ENCODE peak calls at places on chromosome 22, in eight cellular contexts. F is neural crest cell, Z is RWPE1, T is adipocyte, K is COR-L47, W is fibroblast of the conjunctiva, R is fibroblast of mammary gland, A is transverse colon. D is an unnamed sample.

GRCh38 chr22:35592418-35592967 is 24.6 kb downstream of the MB start:
- DNase-seq in F (no peak), Z (no peak), T (no peak), K (no peak), W (no peak), R (no peak), A (no peak), D (no peak)

GRCh38 chr22:36911887-36912661 is 1.4 kb upstream of the CSF2RB start:
- DNase-seq in F (no peak), Z (no peak), T (peak), K (no peak), W (no peak), R (no peak), A (no peak), D (no peak)

GRCh38 chr22:36387914-36388864 is at the start of gene MYH9:
- DNase-seq in F (peak), Z (peak), T (peak), K (peak), W (peak), R (peak), A (peak), D (peak)

GRCh38 chr22:30390974-30391691 is 3.9 kb upstream of the RNF215 start:
- DNase-seq in F (peak), Z (peak), T (peak), K (peak), W (peak), R (peak), A (peak), D (peak)

GRCh38 chr22:42461511-42461910 is 29.3 kb upstream of the NFAM1 start:
- DNase-seq in F (no peak), Z (no peak), T (no peak), K (peak), W (no peak), R (no peak), A (no peak), D (no peak)

GRCh38 chr22:19732403-19733113 is 9.2 kb downstream of the GP1BB start:
- DNase-seq in F (no peak), Z (no peak), T (no peak), K (no peak), W (no peak), R (no peak), A (no peak), D (no peak)

GRCh38 chr22:31586137-31586920 is 75.7 kb downstream of the PISD start:
- DNase-seq in F (no peak), Z (no peak), T (peak), K (no peak), W (peak), R (peak), A (no peak), D (no peak)

GRCh38 chr22:28351585-28351984 is 328.1 kb downstream of the TTC28 start:
- DNase-seq in F (no peak), Z (no peak), T (no peak), K (peak), W (no peak), R (no peak), A (no peak), D (no peak)

GRCh38 chr22:27583930-27584329 is 217.6 kb downstream of the MN1 start:
- DNase-seq in F (no peak), Z (no peak), T (no peak), K (peak), W (no peak), R (no peak), A (no peak), D (no peak)

GRCh38 chr22:49693416-49693815 is 134.3 kb downstream of the BRD1 start:
- DNase-seq in F (no peak), Z (no peak), T (no peak), K (no peak), W (no peak), R (no peak), A (no peak), D (no peak)

GRCh38 chr22:18056161-18056666 is 21.6 kb upstream of the PEX26 start:
- DNase-seq in F (no peak), Z (no peak), T (peak), K (no peak), W (peak), R (peak), A (peak), D (peak)

GRCh38 chr22:29461263-29461662 is 18.8 kb upstream of the NEFH start:
- DNase-seq in F (no peak), Z (no peak), T (no peak), K (no peak), W (no peak), R (no peak), A (no peak), D (no peak)

GRCh38 chr22:49535527-49536125 is 292.0 kb downstream of the BRD1 start:
- DNase-seq in F (no peak), Z (no peak), T (no peak), K (no peak), W (no peak), R (no peak), A (no peak), D (no peak)

GRCh38 chr22:45311033-45311531 is 1.3 kb downstream of the FAM118A start:
- DNase-seq in F (no peak), Z (no peak), T (no peak), K (no peak), W (no peak), R (no peak), A (no peak), D (no peak)

GRCh38 chr22:34105461-34106062 is 185.3 kb upstream of the LARGE1 start:
- DNase-seq in F (peak), Z (no peak), T (peak), K (no peak), W (no peak), R (peak), A (peak), D (no peak)

GRCh38 chr22:19473578-19473977 is 5.4 kb downstream of the UFD1 start:
- DNase-seq in F (no peak), Z (no peak), T (no peak), K (no peak), W (no peak), R (peak), A (no peak), D (no peak)

GRCh38 chr22:37843746-37844089 is 416 bp downstream of the ANKRD54 start:
- DNase-seq in F (no peak), Z (peak), T (peak), K (no peak), W (no peak), R (no peak), A (peak), D (no peak)

GRCh38 chr22:30223303-30223702 is 23.3 kb downstream of the LIF start:
- DNase-seq in F (no peak), Z (no peak), T (no peak), K (no peak), W (no peak), R (no peak), A (no peak), D (no peak)

GRCh38 chr22:41347066-41347859 is 34.5 kb upstream of the TEF start:
- DNase-seq in F (no peak), Z (no peak), T (no peak), K (no peak), W (no peak), R (no peak), A (no peak), D (no peak)

GRCh38 chr22:50467773-50468440 is 6.9 kb downstream of the SBF1 start:
- DNase-seq in F (no peak), Z (no peak), T (no peak), K (no peak), W (no peak), R (no peak), A (no peak), D (no peak)

GRCh38 chr22:35128637-35129036 is 62.7 kb downstream of the ISX start:
- DNase-seq in F (no peak), Z (no peak), T (no peak), K (no peak), W (no peak), R (no peak), A (no peak), D (no peak)

GRCh38 chr22:25817092-25817943 is 75.3 kb downstream of the MYO18B start:
- DNase-seq in F (no peak), Z (no peak), T (no peak), K (no peak), W (no peak), R (no peak), A (no peak), D (no peak)

GRCh38 chr22:26887456-26887855 is 230.1 kb downstream of the MIAT start:
- DNase-seq in F (no peak), Z (peak), T (peak), K (no peak), W (peak), R (peak), A (no peak), D (no peak)

GRCh38 chr22:31229402-31230140 is 17.5 kb downstream of the LIMK2 start:
- DNase-seq in F (no peak), Z (no peak), T (peak), K (peak), W (no peak), R (peak), A (peak), D (peak)

GRCh38 chr22:44710474-44711235 is 8.7 kb downstream of the PRR5 start:
- DNase-seq in F (no peak), Z (no peak), T (no peak), K (no peak), W (no peak), R (no peak), A (peak), D (no peak)

GRCh38 chr22:38312261-38312800 is 4.9 kb downstream of the CSNK1E start:
- DNase-seq in F (no peak), Z (no peak), T (peak), K (no peak), W (no peak), R (peak), A (no peak), D (no peak)

GRCh38 chr22:20503816-20504215 is 3.6 kb upstream of the MED15 start:
- DNase-seq in F (no peak), Z (no peak), T (no peak), K (no peak), W (no peak), R (no peak), A (peak), D (no peak)

GRCh38 chr22:27110985-27111451 is 453.6 kb downstream of the MIAT start:
- DNase-seq in F (no peak), Z (no peak), T (no peak), K (no peak), W (no peak), R (no peak), A (no peak), D (peak)

GRCh38 chr22:49825944-49826602 is 1.6 kb downstream of the BRD1 start:
- DNase-seq in F (no peak), Z (no peak), T (peak), K (no peak), W (no peak), R (peak), A (peak), D (no peak)

GRCh38 chr22:44638966-44639739 is 62.9 kb upstream of the PRR5 start:
- DNase-seq in F (no peak), Z (no peak), T (peak), K (no peak), W (peak), R (peak), A (no peak), D (peak)

GRCh38 chr22:46043339-46043738 is 66.4 kb upstream of the WNT7B start:
- DNase-seq in F (no peak), Z (no peak), T (no peak), K (no peak), W (no peak), R (peak), A (no peak), D (no peak)

GRCh38 chr22:35601743-35602633 is 15.1 kb downstream of the MB start:
- DNase-seq in F (no peak), Z (peak), T (peak), K (no peak), W (no peak), R (peak), A (no peak), D (no peak)

GRCh38 chr22:36327922-36328551 is 59.7 kb downstream of the MYH9 start:
- DNase-seq in F (no peak), Z (no peak), T (peak), K (no peak), W (no peak), R (peak), A (no peak), D (peak)

GRCh38 chr22:37290737-37291136 is 8.4 kb downstream of the CYTH4 start:
- DNase-seq in F (no peak), Z (no peak), T (peak), K (no peak), W (no peak), R (peak), A (no peak), D (no peak)

GRCh38 chr22:23826510-23827350 is 12.1 kb downstream of the DERL3 start:
- DNase-seq in F (no peak), Z (no peak), T (no peak), K (no peak), W (no peak), R (peak), A (no peak), D (no peak)

GRCh38 chr22:44318751-44319150 is 6.0 kb upstream of the SHISAL1 start:
- DNase-seq in F (no peak), Z (no peak), T (no peak), K (no peak), W (no peak), R (no peak), A (no peak), D (no peak)

GRCh38 chr22:25062378-25063095 is 110.0 kb downstream of the KIAA1671 start:
- DNase-seq in F (no peak), Z (no peak), T (no peak), K (no peak), W (no peak), R (no peak), A (peak), D (no peak)

GRCh38 chr22:41857160-41857859 is 24.4 kb downstream of the SREBF2 start:
- DNase-seq in F (peak), Z (peak), T (peak), K (peak), W (peak), R (peak), A (peak), D (peak)

GRCh38 chr22:41936894-41937169 is 10.1 kb downstream of the CENPM start:
- DNase-seq in F (no peak), Z (no peak), T (no peak), K (no peak), W (no peak), R (no peak), A (no peak), D (no peak)

D was measured in dermis microvascular lymphatic vessel endothelial cell.